ENCODE peak calls at places on chromosomes 6 and 20, in seven cellular contexts. Z is HFFc6, W is GM23338, B is BJ, C is AG09319, F is GM12864, H is GM10248. D is an unnamed sample.

GRCh38 chr6:38806271-38806670 is 91.2 kb downstream of the DNAH8 start:
- DNase-seq in Z (no peak), W (peak; percentile 29), B (no peak), C (no peak), F (peak; percentile 18), H (peak; percentile 24), D (peak; percentile 31)

GRCh38 chr6:25054469-25054868 is 118.7 kb upstream of the RIPOR2 start:
- DNase-seq in Z (peak; percentile 80), W (no peak), B (peak; percentile 70), C (no peak), F (no peak), H (peak; percentile 7), D (no peak)

GRCh38 chr6:28371706-28372451 is 22.1 kb downstream of the ZKSCAN3 start:
- DNase-seq in Z (no peak), W (no peak), B (no peak), C (no peak), F (no peak), H (peak; percentile 52), D (no peak)

GRCh38 chr6:160132297-160132637 is 10.7 kb downstream of the SLC22A1 start:
- DNase-seq in Z (no peak), W (no peak), B (no peak), C (no peak), F (no peak), H (no peak), D (no peak)

GRCh38 chr6:145633981-145634627 is 101.2 kb downstream of the EPM2A start:
- DNase-seq in Z (peak; percentile 68), W (peak; percentile 95), B (peak; percentile 3), C (peak; percentile 57), F (peak; percentile 43), H (peak; percentile 70), D (peak; percentile 96)

GRCh38 chr6:35044771-35045275 is 96.3 kb downstream of the TCP11 start:
- DNase-seq in Z (no peak), W (no peak), B (no peak), C (no peak), F (no peak), H (no peak), D (no peak)

GRCh38 chr6:88302769-88303230 is 136.7 kb upstream of the CNR1 start:
- DNase-seq in Z (no peak), W (no peak), B (no peak), C (no peak), F (no peak), H (no peak), D (no peak)

GRCh38 chr6:12601881-12602280 is 114.7 kb upstream of the PHACTR1 start:
- DNase-seq in Z (no peak), W (no peak), B (no peak), C (no peak), F (no peak), H (no peak), D (no peak)

GRCh38 chr6:149867876-149868640 is 3.9 kb upstream of the LRP11 start:
- DNase-seq in Z (peak; percentile 28), W (peak; percentile 91), B (no peak), C (no peak), F (no peak), H (no peak), D (no peak)

GRCh38 chr20:62470003-62470402 is 5.8 kb downstream of the GATA5 start:
- DNase-seq in Z (no peak), W (no peak), B (no peak), C (no peak), F (no peak), H (no peak), D (no peak)

GRCh38 chr20:23444859-23445258 is 5.4 kb downstream of the CSTL1 start:
- DNase-seq in Z (no peak), W (no peak), B (no peak), C (no peak), F (no peak), H (no peak), D (no peak)

GRCh38 chr6:112296122-112296521 is 41.8 kb upstream of the LAMA4 start:
- DNase-seq in Z (peak; percentile 85), W (peak; percentile 75), B (no peak), C (no peak), F (no peak), H (no peak), D (no peak)

GRCh38 chr20:24317224-24317623 is 152.2 kb upstream of the SYNDIG1 start:
- DNase-seq in Z (no peak), W (no peak), B (no peak), C (no peak), F (no peak), H (no peak), D (no peak)

GRCh38 chr6:89611666-89612065 is 26.9 kb downstream of the LYRM2 start:
- DNase-seq in Z (peak; percentile 14), W (no peak), B (no peak), C (no peak), F (no peak), H (no peak), D (no peak)

GRCh38 chr20:52004720-52005119 is 186.9 kb downstream of the ZFP64 start:
- DNase-seq in Z (no peak), W (no peak), B (peak; percentile 20), C (peak; percentile 44), F (no peak), H (no peak), D (no peak)

GRCh38 chr6:161010418-161010817 is 18.8 kb downstream of the MAP3K4 start:
- DNase-seq in Z (peak; percentile 72), W (no peak), B (peak; percentile 37), C (no peak), F (no peak), H (no peak), D (no peak)

GRCh38 chr6:151254451-151255081 is 14.8 kb downstream of the AKAP12 start:
- DNase-seq in Z (peak; percentile 4), W (peak; percentile 61), B (no peak), C (no peak), F (no peak), H (no peak), D (no peak)

GRCh38 chr6:68160348-68160747 is 474.7 kb upstream of the ADGRB3 start:
- DNase-seq in Z (no peak), W (no peak), B (no peak), C (no peak), F (no peak), H (no peak), D (no peak)

GRCh38 chr20:57661201-57662027 is 41.2 kb upstream of the ZBP1 start:
- DNase-seq in Z (no peak), W (no peak), B (no peak), C (no peak), F (no peak), H (no peak), D (peak; percentile 10)

GRCh38 chr6:30818426-30818841 is 65.9 kb upstream of the DDR1 start:
- DNase-seq in Z (peak; percentile 81), W (no peak), B (peak; percentile 64), C (peak; percentile 63), F (no peak), H (no peak), D (no peak)

GRCh38 chr20:49340161-49340966 is 62.5 kb upstream of the ZNFX1 start:
- DNase-seq in Z (peak; percentile 30), W (no peak), B (no peak), C (no peak), F (no peak), H (no peak), D (peak; percentile 27)

GRCh38 chr6:88077305-88077704 is 29.7 kb downstream of the SPACA1 start:
- DNase-seq in Z (no peak), W (no peak), B (no peak), C (no peak), F (no peak), H (no peak), D (no peak)

GRCh38 chr20:63782051-63782471 is 42.5 kb downstream of the SLC2A4RG start:
- DNase-seq in Z (no peak), W (peak; percentile 48), B (no peak), C (no peak), F (peak; percentile 51), H (no peak), D (no peak)

GRCh38 chr6:31239854-31240253 is 32.0 kb downstream of the HLA-C start:
- DNase-seq in Z (no peak), W (no peak), B (no peak), C (no peak), F (no peak), H (no peak), D (no peak)

GRCh38 chr6:134707342-134707982 is 242.4 kb downstream of the ALDH8A1 start:
- DNase-seq in Z (peak; percentile 68), W (peak; percentile 59), B (no peak), C (no peak), F (no peak), H (no peak), D (no peak)
- TF ChIP-seq CTCF in Z (no peak), W (no peak), B (no peak), C (no peak), F (no peak), H (no peak), D (no peak)

DNA sequence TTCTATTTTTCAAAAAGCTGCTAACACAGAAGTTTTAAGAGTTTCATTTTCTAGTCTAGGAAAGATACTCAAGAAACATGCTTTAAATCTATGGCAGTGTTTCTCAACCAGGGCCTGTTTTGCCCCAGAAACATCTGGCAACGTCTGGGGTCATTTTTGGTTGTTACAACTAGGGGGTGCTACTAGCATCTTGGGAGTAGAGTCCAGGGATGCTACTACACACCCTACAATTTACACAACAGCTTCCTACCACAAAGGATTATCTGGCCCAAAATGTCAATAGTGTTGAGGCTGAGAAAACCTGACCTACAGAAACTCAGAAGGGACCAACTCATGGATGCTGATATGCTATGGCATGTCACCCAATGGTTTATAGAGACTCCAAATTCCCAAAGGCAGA is 24.4 kb downstream of the SERAC1 start:
- DNase-seq in Z (no peak), W (peak; percentile 76), B (no peak), C (no peak), F (no peak), H (peak; percentile 32), D (no peak)
- TF ChIP-seq CTCF in Z (peak; percentile 50), W (peak; percentile 82), B (peak; percentile 19), C (peak; percentile 20), F (peak; percentile 46), H (no peak), D (no peak)

GRCh38 chr6:7899046-7899888 is 11.3 kb downstream of the TXNDC5 start:
- DNase-seq in Z (no peak), W (peak; percentile 22), B (no peak), C (no peak), F (no peak), H (peak; percentile 51), D (peak; percentile 51)
- TF ChIP-seq CTCF in Z (no peak), W (peak; percentile 46), B (no peak), C (no peak), F (peak; percentile 42), H (no peak), D (no peak)

DNA sequence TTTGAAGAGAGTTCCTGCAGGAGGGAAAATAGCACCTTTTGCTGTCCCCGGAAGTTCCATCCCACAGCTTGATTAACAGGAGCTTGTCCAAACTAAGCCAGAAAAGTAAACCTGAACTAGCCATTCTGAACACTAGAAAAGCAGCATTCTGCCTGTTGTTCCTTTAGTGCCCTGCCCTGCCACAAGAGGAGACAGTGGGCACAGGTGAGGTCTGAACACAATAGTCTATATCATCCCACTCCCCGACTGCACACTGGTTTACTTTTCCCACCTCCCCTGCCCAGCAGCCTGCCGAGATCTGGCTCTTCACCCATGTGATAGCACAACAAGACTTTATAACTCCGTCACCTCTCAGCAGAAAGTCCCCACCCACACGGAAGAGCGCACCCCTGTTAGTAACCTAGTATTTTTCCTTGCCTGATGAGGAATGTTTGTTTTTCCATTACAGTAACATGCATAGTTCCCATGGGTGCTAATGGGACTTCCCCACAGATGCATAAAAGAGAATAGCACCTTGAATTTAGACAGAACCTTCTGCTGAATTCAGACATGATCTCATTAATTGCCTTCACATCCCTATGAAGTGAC is 59.7 kb downstream of the TFAP2A start:
- DNase-seq in Z (no peak), W (no peak), B (no peak), C (no peak), F (peak; percentile 19), H (peak; percentile 73), D (no peak)
- TF ChIP-seq CTCF in Z (no peak), W (no peak), B (no peak), C (no peak), F (no peak), H (no peak), D (no peak)